ENCODE peak calls at places on chromosome 22, in seven cellular contexts. One of them, this sample, is unnamed.

GRCh38 chr22:36123673-36124630 is 36.6 kb downstream of the APOL3 start:
- DNase-seq in K562: peak; percentile 86
- DNase-seq in H1: peak; percentile 87
- DNase-seq in HepG2: peak; percentile 93
- DNase-seq in SK-N-SH: peak; percentile 92
- DNase-seq in GM12878: peak; percentile 52
- DNase-seq in HCT116: peak; percentile 83
- DNase-seq in this sample: peak; percentile 69

GRCh38 chr22:28999510-29000224 is 62.0 kb downstream of the C22orf31 start:
- DNase-seq in SK-N-SH: no peak
- DNase-seq in HepG2: no peak
- DNase-seq in GM12878: no peak
- DNase-seq in HCT116: no peak
- DNase-seq in K562: no peak
- DNase-seq in H1: no peak
- DNase-seq in this sample: no peak

GRCh38 chr22:29298641-29299040 is 7.8 kb upstream of the GAS2L1 start:
- DNase-seq in HCT116: no peak
- DNase-seq in H1: no peak
- DNase-seq in GM12878: no peak
- DNase-seq in HepG2: no peak
- DNase-seq in SK-N-SH: no peak
- DNase-seq in K562: no peak
- DNase-seq in this sample: no peak

GRCh38 chr22:35419756-35420155 is 19.8 kb downstream of the MCM5 start:
- DNase-seq in H1: no peak
- DNase-seq in SK-N-SH: no peak
- DNase-seq in HepG2: no peak
- DNase-seq in HCT116: no peak
- DNase-seq in GM12878: no peak
- DNase-seq in K562: no peak
- DNase-seq in this sample: no peak

GRCh38 chr22:49522582-49523373 is 304.9 kb downstream of the BRD1 start:
- DNase-seq in HCT116: no peak
- DNase-seq in HepG2: no peak
- DNase-seq in GM12878: no peak
- DNase-seq in SK-N-SH: no peak
- DNase-seq in H1: no peak
- DNase-seq in K562: no peak
- DNase-seq in this sample: no peak

GRCh38 chr22:31102441-31103081 is 4.8 kb downstream of the SELENOM start:
- DNase-seq in SK-N-SH: no peak
- DNase-seq in K562: no peak
- DNase-seq in GM12878: no peak
- DNase-seq in HepG2: peak; percentile 84
- DNase-seq in HCT116: no peak
- DNase-seq in H1: no peak
- DNase-seq in this sample: no peak

GRCh38 chr22:50400406-50400805 is 57.3 kb downstream of the PPP6R2 start:
- DNase-seq in H1: no peak
- DNase-seq in GM12878: no peak
- DNase-seq in K562: no peak
- DNase-seq in HepG2: no peak
- DNase-seq in HCT116: no peak
- DNase-seq in SK-N-SH: no peak
- DNase-seq in this sample: no peak

GRCh38 chr22:24553597-24554315 is 1.2 kb downstream of the GUCD1 start:
- DNase-seq in K562: no peak
- DNase-seq in HCT116: no peak
- DNase-seq in H1: no peak
- DNase-seq in SK-N-SH: no peak
- DNase-seq in GM12878: no peak
- DNase-seq in HepG2: peak; percentile 25
- DNase-seq in this sample: no peak

GRCh38 chr22:35656284-35656752 is 8.1 kb downstream of the APOL6 start:
- DNase-seq in H1: no peak
- DNase-seq in GM12878: no peak
- DNase-seq in SK-N-SH: peak; percentile 66
- DNase-seq in HCT116: no peak
- DNase-seq in K562: no peak
- DNase-seq in HepG2: no peak
- DNase-seq in this sample: peak; percentile 33

GRCh38 chr22:24827305-24827704 is 21.3 kb downstream of the SGSM1 start:
- DNase-seq in GM12878: no peak
- DNase-seq in SK-N-SH: no peak
- DNase-seq in HCT116: no peak
- DNase-seq in K562: no peak
- DNase-seq in H1: no peak
- DNase-seq in HepG2: no peak
- DNase-seq in this sample: no peak

GRCh38 chr22:40567106-40567505 is 69.4 kb downstream of the MRTFA start:
- DNase-seq in HCT116: no peak
- DNase-seq in HepG2: no peak
- DNase-seq in K562: no peak
- DNase-seq in SK-N-SH: no peak
- DNase-seq in H1: no peak
- DNase-seq in GM12878: no peak
- DNase-seq in this sample: no peak

GRCh38 chr22:47266329-47266728 is 503.9 kb downstream of the TBC1D22A start:
- DNase-seq in GM12878: no peak
- DNase-seq in H1: no peak
- DNase-seq in K562: no peak
- DNase-seq in HepG2: no peak
- DNase-seq in HCT116: no peak
- DNase-seq in SK-N-SH: no peak
- DNase-seq in this sample: no peak

GRCh38 chr22:32583074-32583677 is 108.6 kb downstream of the FBXO7 start:
- DNase-seq in HCT116: no peak
- DNase-seq in K562: no peak
- DNase-seq in H1: no peak
- DNase-seq in GM12878: no peak
- DNase-seq in HepG2: no peak
- DNase-seq in SK-N-SH: no peak
- DNase-seq in this sample: no peak

GRCh38 chr22:40712311-40712710 is 33.0 kb downstream of the MCHR1 start:
- DNase-seq in H1: no peak
- DNase-seq in GM12878: no peak
- DNase-seq in HepG2: no peak
- DNase-seq in K562: no peak
- DNase-seq in SK-N-SH: no peak
- DNase-seq in HCT116: no peak
- DNase-seq in this sample: no peak

GRCh38 chr22:35510951-35511350 is 29.7 kb upstream of the RASD2 start:
- DNase-seq in H1: no peak
- DNase-seq in K562: no peak
- DNase-seq in SK-N-SH: no peak
- DNase-seq in GM12878: no peak
- DNase-seq in HCT116: no peak
- DNase-seq in HepG2: no peak
- DNase-seq in this sample: peak; percentile 75

DNA sequence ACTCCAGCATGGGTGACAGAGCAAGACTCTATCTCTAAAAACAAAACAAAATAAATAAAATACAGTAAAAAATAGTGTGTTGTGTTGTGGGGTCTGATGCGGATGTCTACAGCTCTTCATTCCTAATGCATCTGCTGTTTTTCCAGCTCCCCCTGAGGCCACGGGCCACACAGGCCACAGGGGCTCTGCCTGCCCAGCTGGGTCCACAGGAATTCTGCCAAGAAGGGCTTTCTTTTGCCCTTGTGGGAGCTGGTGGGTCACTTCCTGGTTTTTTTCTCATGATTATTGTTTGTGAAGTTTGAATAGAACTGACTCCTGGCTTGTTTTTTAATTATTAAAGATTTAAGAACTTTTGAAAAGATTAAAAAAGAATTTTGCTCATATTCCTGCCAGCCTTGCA is 67.4 kb upstream of the CLDN5 start:
- DNase-seq in HCT116: no peak
- DNase-seq in HepG2: no peak
- DNase-seq in SK-N-SH: no peak
- DNase-seq in GM12878: no peak
- DNase-seq in K562: peak; percentile 43
- DNase-seq in H1: no peak
- DNase-seq in this sample: no peak
- TF ChIP-seq JUND in HCT116: no peak
- TF ChIP-seq JUND in HepG2: no peak
- TF ChIP-seq JUND in SK-N-SH: no peak
- TF ChIP-seq JUND in GM12878: no peak
- TF ChIP-seq JUND in K562: no peak
- TF ChIP-seq JUND in H1: no peak
- TF ChIP-seq JUND in this sample: no peak

DNA sequence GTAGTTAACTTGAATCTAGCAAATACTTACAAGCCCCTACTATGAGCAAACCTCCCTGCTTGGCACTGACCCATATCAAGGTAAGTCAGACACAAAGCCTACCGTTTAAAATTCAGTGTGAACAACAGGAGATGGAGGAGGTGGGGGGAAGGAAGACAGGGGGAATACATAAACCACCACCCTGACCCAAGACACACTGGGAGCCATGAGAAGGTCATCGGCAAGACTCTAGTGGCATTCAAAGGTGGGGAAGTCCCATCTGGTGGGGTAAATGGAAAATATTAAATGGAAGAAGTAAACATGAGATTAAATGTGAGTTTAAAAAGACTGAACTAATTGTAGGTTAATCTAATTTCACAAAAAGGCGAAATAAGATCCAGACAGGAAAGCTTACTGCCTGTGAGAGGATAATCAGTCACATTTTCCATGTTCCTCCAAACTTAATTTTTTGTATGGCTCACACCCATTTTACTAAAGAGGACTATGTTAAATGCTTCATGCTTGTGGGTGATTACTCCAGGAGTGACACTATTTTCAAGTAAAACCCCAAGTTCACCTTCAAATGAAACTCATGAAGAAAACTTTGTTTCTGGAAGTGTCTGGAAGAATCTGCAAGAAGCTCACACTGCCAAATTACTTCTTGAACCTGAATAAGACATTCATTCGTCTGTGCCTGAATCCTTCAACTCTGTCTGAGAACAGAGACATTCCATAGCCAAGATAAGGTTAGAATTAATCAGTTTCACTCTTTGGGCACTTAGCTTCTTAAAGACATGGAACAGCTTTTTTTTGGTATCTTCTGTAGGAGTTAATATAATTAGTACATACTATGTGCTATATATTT is 51.7 kb downstream of the PITPNB start:
- DNase-seq in GM12878: no peak
- DNase-seq in H1: no peak
- DNase-seq in SK-N-SH: no peak
- DNase-seq in K562: no peak
- DNase-seq in HepG2: no peak
- DNase-seq in HCT116: no peak
- DNase-seq in this sample: no peak
- TF ChIP-seq JUND in GM12878: no peak
- TF ChIP-seq JUND in H1: no peak
- TF ChIP-seq JUND in SK-N-SH: no peak
- TF ChIP-seq JUND in K562: no peak
- TF ChIP-seq JUND in HepG2: no peak
- TF ChIP-seq JUND in HCT116: no peak
- TF ChIP-seq JUND in this sample: no peak

GRCh38 chr22:22687638-22688500 is 43.5 kb downstream of the GGTLC2 start:
- DNase-seq in HCT116: no peak
- DNase-seq in H1: no peak
- DNase-seq in SK-N-SH: peak; percentile 60
- DNase-seq in HepG2: peak; percentile 43
- DNase-seq in K562: peak; percentile 90
- DNase-seq in GM12878: no peak
- DNase-seq in this sample: peak; percentile 37
- TF ChIP-seq JUND in HCT116: no peak
- TF ChIP-seq JUND in H1: no peak
- TF ChIP-seq JUND in SK-N-SH: no peak
- TF ChIP-seq JUND in HepG2: no peak
- TF ChIP-seq JUND in K562: no peak
- TF ChIP-seq JUND in GM12878: no peak
- TF ChIP-seq JUND in this sample: no peak

GRCh38 chr22:45341503-45341902 is 31.8 kb downstream of the FAM118A start:
- DNase-seq in HepG2: no peak
- DNase-seq in H1: no peak
- DNase-seq in GM12878: no peak
- DNase-seq in HCT116: no peak
- DNase-seq in SK-N-SH: no peak
- DNase-seq in K562: no peak
- DNase-seq in this sample: no peak
- TF ChIP-seq JUND in HepG2: no peak
- TF ChIP-seq JUND in H1: no peak
- TF ChIP-seq JUND in GM12878: no peak
- TF ChIP-seq JUND in HCT116: no peak
- TF ChIP-seq JUND in SK-N-SH: no peak
- TF ChIP-seq JUND in K562: no peak
- TF ChIP-seq JUND in this sample: no peak

DNA sequence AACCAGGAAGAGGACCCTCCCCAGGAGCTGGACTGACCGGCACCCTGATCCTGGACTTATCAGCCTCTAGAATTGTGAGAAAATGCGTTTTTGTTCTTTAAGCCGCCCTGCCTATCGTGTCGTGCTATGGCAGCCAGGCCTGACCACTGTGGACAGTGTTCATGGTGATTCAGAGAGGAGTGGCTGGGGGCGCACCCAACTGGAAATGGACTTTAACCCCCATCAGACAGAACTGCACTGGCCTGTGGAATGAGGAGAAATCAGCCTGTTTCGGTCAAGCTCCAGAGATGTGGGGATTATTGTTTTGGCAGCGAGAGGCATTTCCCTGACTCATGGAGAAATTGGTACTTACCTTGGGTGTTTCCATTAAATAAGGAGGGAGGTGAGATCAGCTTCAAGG is 1437.8 kb downstream of the BRD1 start:
- DNase-seq in SK-N-SH: no peak
- DNase-seq in K562: no peak
- DNase-seq in HepG2: no peak
- DNase-seq in HCT116: no peak
- DNase-seq in GM12878: no peak
- DNase-seq in H1: no peak
- DNase-seq in this sample: no peak
- TF ChIP-seq JUND in SK-N-SH: no peak
- TF ChIP-seq JUND in K562: no peak
- TF ChIP-seq JUND in HepG2: no peak
- TF ChIP-seq JUND in HCT116: no peak
- TF ChIP-seq JUND in GM12878: no peak
- TF ChIP-seq JUND in H1: no peak
- TF ChIP-seq JUND in this sample: no peak

DNA sequence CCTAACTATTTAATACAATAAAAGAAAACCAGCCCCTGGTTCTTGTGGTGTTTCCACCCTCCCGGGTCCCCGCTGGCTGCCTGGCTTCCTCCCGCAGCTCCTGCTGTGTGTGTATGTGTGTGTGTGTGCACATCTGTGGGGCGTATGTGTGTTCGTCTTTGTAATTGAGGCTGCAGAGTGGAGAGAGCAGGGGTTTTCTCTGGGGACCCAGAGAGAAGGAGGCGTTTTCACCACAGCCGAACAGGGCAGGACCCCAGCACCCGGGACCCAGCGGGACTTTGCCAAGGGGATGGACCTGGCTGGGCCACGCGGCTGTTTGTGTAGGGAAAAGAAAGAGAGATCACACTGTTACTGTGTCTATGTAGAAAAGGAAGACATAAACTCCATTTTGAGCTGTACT is 42.7 kb downstream of the IGLL1 start:
- DNase-seq in K562: no peak
- DNase-seq in SK-N-SH: no peak
- DNase-seq in HCT116: no peak
- DNase-seq in H1: no peak
- DNase-seq in HepG2: no peak
- DNase-seq in GM12878: no peak
- DNase-seq in this sample: no peak
- TF ChIP-seq JUND in K562: no peak
- TF ChIP-seq JUND in SK-N-SH: no peak
- TF ChIP-seq JUND in HCT116: no peak
- TF ChIP-seq JUND in H1: no peak
- TF ChIP-seq JUND in HepG2: no peak
- TF ChIP-seq JUND in GM12878: no peak
- TF ChIP-seq JUND in this sample: no peak

GRCh38 chr22:23279781-23280180 is 99.5 kb downstream of the BCR start:
- DNase-seq in SK-N-SH: no peak
- DNase-seq in K562: no peak
- DNase-seq in GM12878: no peak
- DNase-seq in HepG2: no peak
- DNase-seq in HCT116: no peak
- DNase-seq in H1: no peak
- DNase-seq in this sample: no peak
- TF ChIP-seq JUND in SK-N-SH: no peak
- TF ChIP-seq JUND in K562: no peak
- TF ChIP-seq JUND in GM12878: no peak
- TF ChIP-seq JUND in HepG2: no peak
- TF ChIP-seq JUND in HCT116: no peak
- TF ChIP-seq JUND in H1: no peak
- TF ChIP-seq JUND in this sample: no peak

This sample was measured in T47D.